ENCODE peak calls at places on chromosomes 4 and X, in seven cellular contexts. One of them, this sample, is unnamed.

GRCh38 chrX:30806187-30806728 is 82.8 kb downstream of the TAB3 start:
- DNase-seq in transverse colon: no peak
- DNase-seq in IMR-90: no peak
- DNase-seq in heart left ventricle: no peak
- DNase-seq in NB4: no peak
- DNase-seq in esophagus squamous epithelium: no peak
- DNase-seq in tibial nerve: no peak
- DNase-seq in this sample: no peak

GRCh38 chr4:26051278-26051677 is 137.3 kb downstream of the SMIM20 start:
- DNase-seq in transverse colon: no peak
- DNase-seq in IMR-90: no peak
- DNase-seq in heart left ventricle: no peak
- DNase-seq in NB4: no peak
- DNase-seq in esophagus squamous epithelium: no peak
- DNase-seq in tibial nerve: no peak
- DNase-seq in this sample: no peak

GRCh38 chrX:149881081-149881711 is at the start of gene MAGEA8:
- DNase-seq in transverse colon: no peak
- DNase-seq in IMR-90: no peak
- DNase-seq in heart left ventricle: no peak
- DNase-seq in NB4: peak
- DNase-seq in esophagus squamous epithelium: no peak
- DNase-seq in tibial nerve: no peak
- DNase-seq in this sample: no peak

GRCh38 chr4:54082168-54082567 is 17.8 kb upstream of the CHIC2 start:
- DNase-seq in transverse colon: peak
- DNase-seq in IMR-90: peak
- DNase-seq in heart left ventricle: no peak
- DNase-seq in NB4: no peak
- DNase-seq in esophagus squamous epithelium: no peak
- DNase-seq in tibial nerve: no peak
- DNase-seq in this sample: no peak

GRCh38 chr4:142036795-142037583 is 400.6 kb downstream of the IL15 start:
- DNase-seq in transverse colon: no peak
- DNase-seq in IMR-90: peak
- DNase-seq in heart left ventricle: no peak
- DNase-seq in NB4: no peak
- DNase-seq in esophagus squamous epithelium: no peak
- DNase-seq in tibial nerve: no peak
- DNase-seq in this sample: no peak

GRCh38 chr4:182873726-182874125 is 43.5 kb downstream of the DCTD start:
- DNase-seq in transverse colon: no peak
- DNase-seq in IMR-90: no peak
- DNase-seq in heart left ventricle: no peak
- DNase-seq in NB4: no peak
- DNase-seq in esophagus squamous epithelium: no peak
- DNase-seq in tibial nerve: no peak
- DNase-seq in this sample: no peak

GRCh38 chr4:78040431-78040830 is 16.7 kb upstream of the FRAS1 start:
- DNase-seq in transverse colon: no peak
- DNase-seq in IMR-90: no peak
- DNase-seq in heart left ventricle: no peak
- DNase-seq in NB4: no peak
- DNase-seq in esophagus squamous epithelium: no peak
- DNase-seq in tibial nerve: no peak
- DNase-seq in this sample: no peak

GRCh38 chr4:154692311-154692818 is 51.4 kb upstream of the LRAT start:
- DNase-seq in transverse colon: no peak
- DNase-seq in IMR-90: no peak
- DNase-seq in heart left ventricle: no peak
- DNase-seq in NB4: no peak
- DNase-seq in esophagus squamous epithelium: no peak
- DNase-seq in tibial nerve: no peak
- DNase-seq in this sample: no peak

GRCh38 chr4:38005637-38006036 is 45.4 kb downstream of the PTTG2 start:
- DNase-seq in transverse colon: no peak
- DNase-seq in IMR-90: no peak
- DNase-seq in heart left ventricle: no peak
- DNase-seq in NB4: no peak
- DNase-seq in esophagus squamous epithelium: no peak
- DNase-seq in tibial nerve: no peak
- DNase-seq in this sample: no peak

DNA sequence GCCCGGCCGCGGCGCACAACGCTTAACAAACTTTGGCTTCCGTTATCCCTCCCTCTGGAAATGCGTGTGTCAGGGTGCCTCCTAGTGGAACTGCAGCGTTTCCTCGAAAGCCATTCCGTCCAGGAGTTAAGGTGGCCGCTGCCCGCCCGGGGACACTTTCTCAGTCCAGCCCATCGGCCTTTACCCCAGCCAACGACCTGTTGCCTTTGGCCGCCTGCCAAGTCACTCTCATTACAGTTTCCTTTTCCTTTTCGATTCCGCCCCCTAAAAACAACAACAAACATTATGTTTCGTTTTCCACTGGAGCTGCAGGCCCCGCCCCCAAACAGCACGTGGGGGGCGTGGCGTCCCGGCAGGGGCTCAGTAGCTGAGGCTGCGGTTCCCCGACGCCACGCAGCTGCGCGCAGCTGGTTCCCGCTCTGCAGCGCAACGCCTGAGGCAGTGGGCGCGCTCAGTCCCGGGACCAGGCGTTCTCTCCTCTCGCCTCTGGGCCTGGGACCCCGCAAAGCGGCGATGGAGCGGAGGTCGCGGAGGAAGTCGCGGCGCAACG is at the start of gene HERC5:
- DNase-seq in transverse colon: peak
- DNase-seq in IMR-90: peak
- DNase-seq in heart left ventricle: peak
- DNase-seq in NB4: peak
- DNase-seq in esophagus squamous epithelium: peak
- DNase-seq in tibial nerve: peak
- DNase-seq in this sample: peak
- TF ChIP-seq POLR2A in transverse colon: peak
- TF ChIP-seq POLR2A in IMR-90: no peak
- TF ChIP-seq POLR2A in heart left ventricle: no peak
- TF ChIP-seq POLR2A in NB4: peak
- TF ChIP-seq POLR2A in esophagus squamous epithelium: peak
- TF ChIP-seq POLR2A in tibial nerve: peak
- TF ChIP-seq POLR2A in this sample: peak

DNA sequence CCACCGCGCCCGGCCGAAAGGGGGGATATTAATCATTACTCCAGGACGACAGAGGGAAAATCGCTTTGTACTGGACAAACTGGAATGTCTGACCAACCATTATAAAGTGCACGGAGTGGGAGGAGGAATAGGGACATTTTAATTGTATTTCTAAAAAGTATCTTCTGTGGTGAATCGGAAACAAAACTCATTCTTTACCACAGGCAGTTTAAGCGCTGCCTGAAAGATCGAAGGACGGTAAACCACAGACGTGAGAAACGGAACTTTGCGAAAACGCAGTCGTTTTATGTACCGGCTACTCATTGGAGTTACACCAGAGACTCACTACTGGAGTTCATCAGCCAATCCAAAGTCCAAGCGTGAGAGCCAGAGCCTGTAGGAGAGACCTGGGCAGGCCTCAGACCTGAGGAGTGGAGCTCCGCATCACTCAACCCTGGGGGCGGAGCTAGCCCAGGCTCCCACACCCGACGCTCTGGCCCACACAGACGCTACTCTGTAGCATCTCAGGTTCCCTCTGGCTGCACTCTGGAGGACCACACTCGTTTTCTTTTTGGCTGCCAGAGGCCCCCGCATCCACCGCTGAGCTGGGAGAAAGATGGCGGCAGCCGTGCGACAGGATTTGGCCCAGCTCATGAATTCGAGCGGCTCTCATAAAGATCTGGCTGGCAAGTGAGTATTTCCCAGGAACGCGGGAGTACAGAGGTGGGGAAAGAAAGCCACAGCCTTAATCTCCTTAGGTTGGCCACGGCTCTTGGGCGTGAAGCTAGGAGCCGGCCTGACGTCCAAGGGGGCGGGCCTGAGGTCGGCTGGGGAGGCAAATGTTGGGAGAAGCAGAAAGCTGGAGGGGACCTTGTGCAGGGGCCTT is at the start of gene COPS4:
- DNase-seq in transverse colon: peak
- DNase-seq in IMR-90: peak
- DNase-seq in heart left ventricle: peak
- DNase-seq in NB4: peak
- DNase-seq in esophagus squamous epithelium: peak
- DNase-seq in tibial nerve: peak
- DNase-seq in this sample: peak
- TF ChIP-seq POLR2A in transverse colon: peak
- TF ChIP-seq POLR2A in IMR-90: peak
- TF ChIP-seq POLR2A in heart left ventricle: peak
- TF ChIP-seq POLR2A in NB4: peak
- TF ChIP-seq POLR2A in esophagus squamous epithelium: peak
- TF ChIP-seq POLR2A in tibial nerve: peak
- TF ChIP-seq POLR2A in this sample: peak

GRCh38 chrX:152897216-152898144 is at the start of gene ZNF185:
- DNase-seq in transverse colon: peak
- DNase-seq in IMR-90: no peak
- DNase-seq in heart left ventricle: no peak
- DNase-seq in NB4: no peak
- DNase-seq in esophagus squamous epithelium: no peak
- DNase-seq in tibial nerve: no peak
- DNase-seq in this sample: no peak
- TF ChIP-seq POLR2A in transverse colon: no peak
- TF ChIP-seq POLR2A in IMR-90: no peak
- TF ChIP-seq POLR2A in heart left ventricle: no peak
- TF ChIP-seq POLR2A in NB4: no peak
- TF ChIP-seq POLR2A in esophagus squamous epithelium: no peak
- TF ChIP-seq POLR2A in tibial nerve: no peak
- TF ChIP-seq POLR2A in this sample: no peak

GRCh38 chrX:40094041-40094899 is 3.5 kb downstream of the BCOR start:
- DNase-seq in transverse colon: peak
- DNase-seq in IMR-90: peak
- DNase-seq in heart left ventricle: peak
- DNase-seq in NB4: peak
- DNase-seq in esophagus squamous epithelium: no peak
- DNase-seq in tibial nerve: no peak
- DNase-seq in this sample: no peak
- TF ChIP-seq POLR2A in transverse colon: peak
- TF ChIP-seq POLR2A in IMR-90: no peak
- TF ChIP-seq POLR2A in heart left ventricle: peak
- TF ChIP-seq POLR2A in NB4: no peak
- TF ChIP-seq POLR2A in esophagus squamous epithelium: peak
- TF ChIP-seq POLR2A in tibial nerve: no peak
- TF ChIP-seq POLR2A in this sample: no peak

DNA sequence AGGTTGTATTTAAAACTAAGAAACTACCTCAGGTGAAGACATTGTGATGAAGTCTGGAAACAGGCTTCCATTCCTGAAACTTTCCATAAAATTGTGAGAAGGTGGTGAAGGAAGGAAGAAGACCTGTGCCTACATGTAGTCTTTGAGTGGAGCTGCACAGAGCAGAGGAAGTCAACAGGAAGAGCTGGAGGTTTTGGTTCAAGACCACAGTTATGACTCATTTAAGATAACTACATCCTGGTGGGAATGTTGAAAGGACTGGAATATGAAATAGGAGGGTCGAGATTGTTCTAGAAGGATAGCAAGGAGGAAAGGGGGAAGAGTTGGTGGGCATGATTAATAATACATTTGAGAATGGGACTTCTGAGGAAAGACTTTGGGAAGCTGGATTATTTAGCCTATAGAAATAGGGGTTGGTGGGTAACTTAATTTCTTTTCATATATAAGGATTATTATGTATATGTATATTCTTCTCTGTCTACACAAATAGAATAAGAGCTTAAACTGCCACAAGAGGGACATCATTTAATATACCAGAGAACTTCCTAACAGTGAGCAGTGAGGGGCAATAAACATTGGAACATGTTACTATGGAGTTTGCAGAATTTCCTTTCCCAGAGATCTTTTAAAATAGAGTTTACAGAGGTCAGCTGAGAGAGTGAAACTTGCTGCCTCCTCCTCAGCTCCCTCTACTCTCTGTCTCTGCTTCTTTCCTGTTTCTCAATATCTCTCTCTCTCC is 23.5 kb downstream of the AWAT2 start:
- DNase-seq in transverse colon: no peak
- DNase-seq in IMR-90: peak
- DNase-seq in heart left ventricle: no peak
- DNase-seq in NB4: no peak
- DNase-seq in esophagus squamous epithelium: no peak
- DNase-seq in tibial nerve: no peak
- DNase-seq in this sample: no peak
- TF ChIP-seq POLR2A in transverse colon: no peak
- TF ChIP-seq POLR2A in IMR-90: no peak
- TF ChIP-seq POLR2A in heart left ventricle: no peak
- TF ChIP-seq POLR2A in NB4: no peak
- TF ChIP-seq POLR2A in esophagus squamous epithelium: no peak
- TF ChIP-seq POLR2A in tibial nerve: no peak
- TF ChIP-seq POLR2A in this sample: no peak

DNA sequence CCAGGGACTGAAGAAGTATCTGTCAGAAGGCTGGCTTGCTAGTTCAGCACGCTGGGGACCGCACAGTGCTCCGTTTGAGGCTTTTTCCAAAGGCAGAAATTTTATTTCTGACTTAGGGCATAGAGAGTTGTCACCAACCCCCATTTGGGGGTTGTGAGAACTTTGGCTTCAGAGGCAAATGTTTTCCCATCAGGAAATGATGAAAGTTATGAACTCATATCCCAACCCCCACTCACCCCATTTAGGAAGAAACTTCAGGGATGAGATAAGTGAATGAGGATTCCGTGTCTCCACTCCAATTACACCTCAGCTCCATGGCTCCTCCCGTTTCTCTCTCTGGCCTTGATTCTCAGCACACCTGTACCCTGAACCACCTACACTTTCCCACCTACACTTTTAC is 4.3 kb upstream of the WDR13 start:
- DNase-seq in transverse colon: no peak
- DNase-seq in IMR-90: no peak
- DNase-seq in heart left ventricle: no peak
- DNase-seq in NB4: no peak
- DNase-seq in esophagus squamous epithelium: no peak
- DNase-seq in tibial nerve: no peak
- DNase-seq in this sample: no peak
- TF ChIP-seq POLR2A in transverse colon: no peak
- TF ChIP-seq POLR2A in IMR-90: no peak
- TF ChIP-seq POLR2A in heart left ventricle: no peak
- TF ChIP-seq POLR2A in NB4: no peak
- TF ChIP-seq POLR2A in esophagus squamous epithelium: no peak
- TF ChIP-seq POLR2A in tibial nerve: no peak
- TF ChIP-seq POLR2A in this sample: no peak

GRCh38 chr4:74447636-74448233 is 2.8 kb downstream of the AREG start:
- DNase-seq in transverse colon: no peak
- DNase-seq in IMR-90: no peak
- DNase-seq in heart left ventricle: no peak
- DNase-seq in NB4: no peak
- DNase-seq in esophagus squamous epithelium: no peak
- DNase-seq in tibial nerve: no peak
- DNase-seq in this sample: no peak

GRCh38 chr4:74450298-74450683 is 5.4 kb downstream of the AREG start:
- DNase-seq in transverse colon: no peak
- DNase-seq in IMR-90: no peak
- DNase-seq in heart left ventricle: no peak
- DNase-seq in NB4: no peak
- DNase-seq in esophagus squamous epithelium: no peak
- DNase-seq in tibial nerve: no peak
- DNase-seq in this sample: no peak

GRCh38 chr4:74451214-74451661 is 6.3 kb downstream of the AREG start:
- DNase-seq in transverse colon: no peak
- DNase-seq in IMR-90: peak
- DNase-seq in heart left ventricle: no peak
- DNase-seq in NB4: peak
- DNase-seq in esophagus squamous epithelium: no peak
- DNase-seq in tibial nerve: no peak
- DNase-seq in this sample: no peak

GRCh38 chr4:74446896-74447295 is 2.0 kb downstream of the AREG start:
- DNase-seq in transverse colon: no peak
- DNase-seq in IMR-90: no peak
- DNase-seq in heart left ventricle: no peak
- DNase-seq in NB4: no peak
- DNase-seq in esophagus squamous epithelium: no peak
- DNase-seq in tibial nerve: no peak
- DNase-seq in this sample: no peak

GRCh38 chr4:74449571-74450297 is 4.8 kb downstream of the AREG start:
- DNase-seq in transverse colon: no peak
- DNase-seq in IMR-90: peak
- DNase-seq in heart left ventricle: no peak
- DNase-seq in NB4: no peak
- DNase-seq in esophagus squamous epithelium: no peak
- DNase-seq in tibial nerve: no peak
- DNase-seq in this sample: no peak
- TF ChIP-seq POLR2A in transverse colon: no peak
- TF ChIP-seq POLR2A in IMR-90: no peak
- TF ChIP-seq POLR2A in heart left ventricle: no peak
- TF ChIP-seq POLR2A in NB4: no peak
- TF ChIP-seq POLR2A in esophagus squamous epithelium: no peak
- TF ChIP-seq POLR2A in tibial nerve: no peak
- TF ChIP-seq POLR2A in this sample: no peak